ENCODE peak calls at places on chromosomes 7 and 10, in nine cellular contexts. A is germinal center; G is HS-5; O is lung microvascular endothelial cell; X is activated CD8-positive, alpha-beta memory T cell treated with anti-CD3 and anti-CD28 coated beads for 4 hours; H is NT2/D1; B is breast epithelium; I is esophagus squamous epithelium; K is H9. R is an unnamed sample.

GRCh38 chr7:141074162-141074989 is 512 bp downstream of the TMEM178B start:
- DNase-seq in A (peak), G (no peak), O (no peak), X (no peak), H (no peak), B (no peak), I (no peak), K (peak), R (no peak)

GRCh38 chr10:21281173-21281572 is 244.3 kb downstream of the SKIDA1 start:
- DNase-seq in A (no peak), G (no peak), O (no peak), X (no peak), H (no peak), B (no peak), I (no peak), K (no peak), R (no peak)

GRCh38 chr10:101840102-101840684 is 3.4 kb downstream of the KCNIP2 start:
- DNase-seq in A (no peak), G (no peak), O (no peak), X (no peak), H (no peak), B (no peak), I (no peak), K (peak), R (no peak)

GRCh38 chr7:137687556-137688280 is 159.1 kb downstream of the DGKI start:
- DNase-seq in A (no peak), G (no peak), O (peak), X (no peak), H (no peak), B (no peak), I (no peak), K (no peak), R (no peak)

GRCh38 chr10:52357986-52358385 is 43.9 kb downstream of the DKK1 start:
- DNase-seq in A (no peak), G (no peak), O (no peak), X (no peak), H (no peak), B (no peak), I (no peak), K (no peak), R (no peak)

GRCh38 chr7:38142736-38143135 is 35.3 kb upstream of the STARD3NL start:
- DNase-seq in A (no peak), G (no peak), O (no peak), X (no peak), H (no peak), B (no peak), I (no peak), K (no peak), R (no peak)

GRCh38 chr7:129376076-129376777 is 58.0 kb upstream of the STRIP2 start:
- DNase-seq in A (peak), G (no peak), O (peak), X (no peak), H (no peak), B (no peak), I (no peak), K (no peak), R (no peak)

GRCh38 chr7:103521917-103522316 is 75.9 kb upstream of the SLC26A5 start:
- DNase-seq in A (no peak), G (no peak), O (no peak), X (no peak), H (no peak), B (no peak), I (no peak), K (no peak), R (no peak)

GRCh38 chr7:101812595-101812994 is 4.8 kb upstream of the CUX1 start:
- DNase-seq in A (no peak), G (no peak), O (no peak), X (no peak), H (no peak), B (no peak), I (no peak), K (no peak), R (no peak)

GRCh38 chr10:110326351-110327032 is 21.8 kb upstream of the SMNDC1 start:
- DNase-seq in A (no peak), G (no peak), O (peak), X (no peak), H (no peak), B (no peak), I (no peak), K (no peak), R (no peak)

GRCh38 chr10:88926484-88927249 is 25.9 kb downstream of the ACTA2 start:
- DNase-seq in A (no peak), G (peak), O (no peak), X (no peak), H (no peak), B (no peak), I (no peak), K (no peak), R (no peak)

GRCh38 chr10:77939561-77940001 is 13.0 kb upstream of the DLG5 start:
- DNase-seq in A (no peak), G (no peak), O (no peak), X (no peak), H (no peak), B (peak), I (no peak), K (no peak), R (no peak)

GRCh38 chr10:133276435-133277201 is at the start of gene ADAM8:
- DNase-seq in A (peak), G (no peak), O (no peak), X (no peak), H (no peak), B (no peak), I (no peak), K (peak), R (no peak)

GRCh38 chr10:92419740-92420553 is 129.0 kb downstream of the MARCHF5 start:
- DNase-seq in A (peak), G (no peak), O (peak), X (no peak), H (peak), B (no peak), I (no peak), K (peak), R (no peak)

R was measured in epithelial cell of prostate.